ENCODE peak calls at places on chromosomes 13 and 19, in four cellular contexts. E, L, P and W are unnamed samples.

GRCh38 chr19:44890366-44891015 is 563 bp upstream of the TOMM40 start:
- DNase-seq in E (peak; percentile 100), L (peak; percentile 100), P (peak; percentile 99), W (peak; percentile 100)

GRCh38 chr19:40466219-40467006 is at the start of gene SPTBN4:
- DNase-seq in E (no peak), L (no peak), P (no peak), W (no peak)

GRCh38 chr13:97241761-97242160 is 19.6 kb downstream of the MBNL2 start:
- DNase-seq in E (no peak), L (no peak), P (no peak), W (peak; percentile 96)

GRCh38 chr19:9939301-9939913 is 3.1 kb upstream of the OLFM2 start:
- DNase-seq in E (no peak), L (no peak), P (peak; percentile 51), W (no peak)

GRCh38 chr13:45073809-45074208 is 46.5 kb upstream of the GTF2F2 start:
- DNase-seq in E (peak; percentile 12), L (no peak), P (no peak), W (no peak)

GRCh38 chr19:54674021-54674617 is 11.3 kb downstream of the LILRB4 start:
- DNase-seq in E (peak; percentile 66), L (peak; percentile 22), P (peak; percentile 61), W (peak; percentile 30)

GRCh38 chr13:32432856-32433255 is 4.9 kb upstream of the N4BP2L1 start:
- DNase-seq in E (no peak), L (peak; percentile 49), P (no peak), W (no peak)

GRCh38 chr19:55196803-55197202 is 12.5 kb downstream of the PTPRH start:
- DNase-seq in E (peak; percentile 64), L (no peak), P (peak; percentile 38), W (no peak)

GRCh38 chr13:72530471-72530870 is 197.0 kb downstream of the MZT1 start:
- DNase-seq in E (no peak), L (no peak), P (no peak), W (no peak)

GRCh38 chr13:112983042-112983305 is 14.0 kb downstream of the MCF2L start:
- DNase-seq in E (no peak), L (no peak), P (no peak), W (no peak)

GRCh38 chr19:46303702-46304397 is 7.0 kb downstream of the HIF3A start:
- DNase-seq in E (peak; percentile 57), L (no peak), P (no peak), W (no peak)

GRCh38 chr13:46359731-46360130 is 27.3 kb downstream of the RUBCNL start:
- DNase-seq in E (peak; percentile 14), L (no peak), P (no peak), W (no peak)

GRCh38 chr13:37667631-37668161 is 69.1 kb upstream of the POSTN start:
- DNase-seq in E (no peak), L (no peak), P (no peak), W (no peak)

GRCh38 chr19:8577247-8577646 is at the start of gene MYO1F:
- DNase-seq in E (no peak), L (no peak), P (peak; percentile 97), W (no peak)

GRCh38 chr13:29935309-29935981 is 85.0 kb upstream of the UBL3 start:
- DNase-seq in E (no peak), L (no peak), P (peak; percentile 49), W (no peak)

GRCh38 chr13:114118763-114119123 is 13.7 kb downstream of the RASA3 start:
- DNase-seq in E (no peak), L (no peak), P (no peak), W (peak; percentile 90)

GRCh38 chr19:10226376-10227214 is 4.5 kb downstream of the S1PR2 start:
- DNase-seq in E (no peak), L (no peak), P (no peak), W (no peak)

GRCh38 chr19:1513492-1514294 is 874 bp upstream of the ADAMTSL5 start:
- DNase-seq in E (peak; percentile 59), L (no peak), P (peak; percentile 58), W (no peak)

GRCh38 chr13:106513025-106513424 is 22.4 kb downstream of the EFNB2 start:
- DNase-seq in E (no peak), L (no peak), P (no peak), W (peak; percentile 81)

GRCh38 chr13:74115138-74115537 is 19.1 kb downstream of the KLF12 start:
- DNase-seq in E (no peak), L (no peak), P (no peak), W (peak; percentile 88)

GRCh38 chr13:49690133-49690989 is 925 bp downstream of the EBPL start:
- DNase-seq in E (peak; percentile 39), L (peak; percentile 89), P (peak; percentile 45), W (peak; percentile 63)

GRCh38 chr13:23794267-23795161 is 94.7 kb downstream of the MIPEP start:
- DNase-seq in E (no peak), L (no peak), P (no peak), W (peak; percentile 91)

GRCh38 chr13:23541221-23541620 is 29.0 kb upstream of the TNFRSF19 start:
- DNase-seq in E (no peak), L (no peak), P (no peak), W (no peak)

GRCh38 chr19:23203841-23204344 is 46.3 kb downstream of the ZNF724 start:
- DNase-seq in E (no peak), L (no peak), P (no peak), W (no peak)

GRCh38 chr19:3508771-3509535 is 2.8 kb downstream of the FZR1 start:
- DNase-seq in E (no peak), L (no peak), P (peak; percentile 44), W (no peak)

GRCh38 chr19:3346677-3347353 is 19.6 kb upstream of the NFIC start:
- DNase-seq in E (no peak), L (no peak), P (no peak), W (no peak)

GRCh38 chr13:109844396-109844795 is 58.0 kb upstream of the IRS2 start:
- DNase-seq in E (no peak), L (no peak), P (no peak), W (no peak)

GRCh38 chr13:49023441-49023840 is 47.7 kb downstream of the FNDC3A start:
- DNase-seq in E (peak; percentile 24), L (no peak), P (no peak), W (peak; percentile 28)

GRCh38 chr13:26518433-26519084 is 38.9 kb upstream of the WASF3 start:
- DNase-seq in E (no peak), L (no peak), P (no peak), W (no peak)

GRCh38 chr13:76825415-76825814 is 60.8 kb downstream of the KCTD12 start:
- DNase-seq in E (no peak), L (no peak), P (no peak), W (no peak)

GRCh38 chr13:33310245-33311038 is 24.9 kb upstream of the STARD13 start:
- DNase-seq in E (no peak), L (no peak), P (no peak), W (no peak)

GRCh38 chr19:54399189-54399588 is 16.1 kb upstream of the TTYH1 start:
- DNase-seq in E (no peak), L (no peak), P (no peak), W (no peak)

GRCh38 chr13:27820524-27821482 is 28.5 kb downstream of the GSX1 start:
- DNase-seq in E (no peak), L (no peak), P (no peak), W (no peak)

GRCh38 chr13:110590577-110590976 is 24.8 kb upstream of the NAXD start:
- DNase-seq in E (no peak), L (no peak), P (no peak), W (no peak)

GRCh38 chr19:20154636-20155035 is 12.4 kb upstream of the ZNF486 start:
- DNase-seq in E (no peak), L (no peak), P (no peak), W (no peak)

GRCh38 chr13:99269627-99270252 is 11.6 kb upstream of the GPR18 start:
- DNase-seq in E (peak; percentile 45), L (peak; percentile 25), P (peak; percentile 65), W (peak; percentile 71)

DNA sequence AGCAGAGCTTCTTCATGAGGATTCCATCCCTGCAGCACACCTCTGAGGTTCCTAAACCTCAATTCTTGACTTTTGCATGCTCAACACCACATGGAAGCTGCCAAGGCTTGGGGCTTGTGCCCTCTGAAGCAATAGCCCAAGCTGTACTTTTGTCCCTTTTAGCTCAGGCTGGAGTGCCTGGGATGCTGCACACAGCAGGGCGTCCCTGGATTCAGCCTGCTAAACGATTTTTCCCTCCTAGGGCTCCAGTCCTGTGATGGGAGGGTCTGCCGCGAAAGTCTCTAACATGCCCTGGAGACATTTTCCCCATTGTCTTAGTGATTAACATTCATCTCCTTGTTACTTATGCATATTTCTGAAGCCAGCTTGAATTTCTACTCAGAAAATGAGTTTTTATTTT is 98.3 kb downstream of the SLITRK5 start:
- DNase-seq in E (no peak), L (no peak), P (no peak), W (no peak)
- TF ChIP-seq MYC in E (no peak), L (no peak), P (no peak), W (no peak)

GRCh38 chr19:7083076-7083956 is 13.8 kb downstream of the ZNF557 start:
- DNase-seq in E (peak; percentile 64), L (no peak), P (peak; percentile 37), W (peak; percentile 16)

GRCh38 chr19:7088999-7089398 is 19.5 kb downstream of the ZNF557 start:
- DNase-seq in E (no peak), L (no peak), P (no peak), W (no peak)
- TF ChIP-seq MYC in E (no peak), L (no peak), P (no peak), W (no peak)

GRCh38 chr13:80341098-80341701 is at the start of gene SPRY2:
- DNase-seq in E (peak; percentile 92), L (peak; percentile 94), P (peak; percentile 99), W (peak; percentile 97)

GRCh38 chr13:80339841-80340642 is 884 bp downstream of the SPRY2 start:
- DNase-seq in E (peak; percentile 29), L (peak; percentile 18), P (peak; percentile 77), W (peak; percentile 49)

GRCh38 chr13:80340643-80341097 is 256 bp downstream of the SPRY2 start:
- DNase-seq in E (peak; percentile 51), L (peak; percentile 18), P (peak; percentile 88), W (peak; percentile 66)

GRCh38 chr13:80342541-80343371 is 1.8 kb upstream of the SPRY2 start:
- DNase-seq in E (peak; percentile 72), L (peak; percentile 55), P (peak; percentile 88), W (peak; percentile 83)

DNA sequence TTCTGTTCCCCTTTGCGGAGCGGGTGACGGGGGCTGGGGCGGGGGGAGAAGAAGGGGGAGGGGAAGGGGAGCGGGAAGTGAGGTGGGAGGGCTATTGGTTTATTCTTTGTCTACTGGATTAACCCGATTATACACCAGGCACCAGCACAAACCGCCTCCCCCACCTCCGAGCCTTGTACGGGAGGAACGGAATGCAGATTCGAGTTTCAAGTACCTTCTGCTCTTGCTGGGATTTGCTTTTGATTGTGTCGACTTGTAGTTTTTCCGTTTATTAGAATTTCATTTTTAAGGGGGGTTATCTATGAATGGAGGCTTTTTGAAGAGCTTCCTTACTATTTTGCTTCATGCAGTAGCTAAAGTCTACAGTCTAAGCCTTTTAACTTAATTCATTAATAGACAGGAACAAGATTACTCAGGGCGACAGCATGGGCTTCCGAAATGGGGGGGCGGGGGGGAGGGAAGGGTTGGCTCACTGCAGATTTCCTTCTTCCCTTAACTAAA is 895 bp upstream of the SPRY2 start:
- DNase-seq in E (peak; percentile 54), L (peak; percentile 49), P (peak; percentile 79), W (peak; percentile 62)
- TF ChIP-seq MYC in E (no peak), L (no peak), P (no peak), W (no peak)

DNA sequence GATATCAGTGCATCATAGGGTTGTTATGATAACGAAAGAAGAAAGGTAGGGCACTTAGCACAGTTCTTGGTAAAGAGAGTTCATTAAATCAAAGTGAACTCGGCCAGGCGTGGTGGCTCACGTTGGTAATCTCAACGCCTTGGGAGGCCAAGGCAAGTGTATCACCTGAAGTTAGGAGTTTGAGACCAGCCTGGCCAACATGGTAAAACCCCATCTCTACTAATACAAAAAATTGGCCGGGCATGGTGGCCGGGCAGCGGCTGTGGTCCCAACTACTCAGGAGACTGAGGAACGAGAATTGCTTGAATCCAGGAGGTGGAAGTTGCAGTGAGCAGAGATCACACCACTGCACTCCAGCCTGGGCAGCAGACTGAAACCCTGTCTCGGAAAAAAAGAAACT is 19.1 kb downstream of the PSPC1 start:
- DNase-seq in E (no peak), L (no peak), P (no peak), W (no peak)
- TF ChIP-seq MYC in E (no peak), L (no peak), P (no peak), W (no peak)